ENCODE peak calls at places on chromosomes 3 and 15, in nine cellular contexts. O is effector memory CD4-positive, alpha-beta T cell; I is T follicular helper cell; M is IMR-90; G is cardiac fibroblast; K is GDM1; D is activated CD8-positive, alpha-beta T cell treated with anti-CD3 and anti-CD28 coated beads, Interleukin-2, amount 10 ng/mL, durations not matched to agents 7 days and 5 days; T is effector CD4-positive, alpha-beta T cell; W is pons. B is an unnamed sample.

GRCh38 chr3:126126811-126127431 is 43.0 kb upstream of the SLC41A3 start:
- DNase-seq in D (no peak), I (no peak), W (no peak), T (no peak), O (no peak), G (no peak), K (no peak), M (no peak), B (no peak)

GRCh38 chr3:136146981-136147729 is 49.0 kb downstream of the MSL2 start:
- DNase-seq in O (no peak), D (no peak), G (no peak), W (no peak), K (no peak), M (no peak), T (no peak), I (no peak), B (no peak)

GRCh38 chr3:121834079-121834730 is 655 bp downstream of the IQCB1 start:
- DNase-seq in I (no peak), W (no peak), T (no peak), G (peak), D (no peak), K (no peak), O (no peak), M (peak), B (no peak)

GRCh38 chr3:67090472-67090871 is 92.4 kb downstream of the KBTBD8 start:
- DNase-seq in M (peak), G (peak), I (no peak), D (no peak), K (no peak), T (no peak), O (no peak), W (no peak), B (no peak)

GRCh38 chr3:127473244-127474024 is 117.1 kb downstream of the TPRA1 start:
- DNase-seq in K (no peak), T (no peak), D (peak), O (no peak), G (no peak), W (no peak), I (no peak), M (no peak), B (peak)

GRCh38 chr3:129855454-129856419 is 37.8 kb downstream of the TMCC1 start:
- DNase-seq in T (no peak), G (peak), W (peak), I (no peak), O (no peak), D (no peak), K (no peak), M (peak), B (no peak)

GRCh38 chr15:85404922-85405293 is 24.5 kb downstream of the AKAP13 start:
- DNase-seq in K (no peak), T (no peak), M (peak), D (no peak), G (peak), O (no peak), W (no peak), I (no peak), B (no peak)

GRCh38 chr3:54034971-54035370 is 87.4 kb upstream of the CACNA2D3 start:
- DNase-seq in I (no peak), K (no peak), W (no peak), D (no peak), O (no peak), M (no peak), T (no peak), G (no peak), B (no peak)

GRCh38 chr3:40616420-40616819 is 91.7 kb downstream of the ZNF621 start:
- DNase-seq in W (no peak), O (no peak), T (no peak), I (no peak), M (no peak), G (no peak), K (no peak), D (no peak), B (peak)

GRCh38 chr15:62976301-62976842 is 66.2 kb upstream of the TPM1 start:
- DNase-seq in I (no peak), M (peak), G (peak), W (no peak), D (no peak), O (no peak), K (no peak), T (no peak), B (no peak)

GRCh38 chr3:106049876-106050275 is 181.1 kb upstream of the CBLB start:
- DNase-seq in D (no peak), W (no peak), M (peak), I (no peak), T (no peak), G (no peak), O (no peak), K (no peak), B (no peak)

GRCh38 chr3:175020101-175020500 is 161.0 kb downstream of the NAALADL2 start:
- DNase-seq in I (no peak), K (no peak), G (no peak), T (no peak), W (no peak), O (no peak), M (peak), D (no peak), B (no peak)